ENCODE peak calls at places on chromosome 16, in eight cellular contexts. M, F, L, S, Q, P, X and J are unnamed samples.

GRCh38 chr16:55392701-55393100 is 68.7 kb downstream of the IRX6 start:
- DNase-seq in M (no peak), F (no peak), L (no peak), S (no peak), Q (no peak), P (no peak), X (no peak), J (no peak)

GRCh38 chr16:48478418-48478817 is 93.2 kb upstream of the SIAH1 start:
- DNase-seq in M (no peak), F (no peak), L (no peak), S (no peak), Q (no peak), P (no peak), X (no peak), J (no peak)

GRCh38 chr16:81366316-81366932 is 51.7 kb downstream of the GAN start:
- DNase-seq in M (no peak), F (no peak), L (peak), S (no peak), Q (no peak), P (peak), X (no peak), J (peak)

GRCh38 chr16:53882310-53882709 is 178.4 kb downstream of the FTO start:
- DNase-seq in M (no peak), F (no peak), L (no peak), S (no peak), Q (no peak), P (no peak), X (no peak), J (no peak)

GRCh38 chr16:19396555-19397011 is 21.1 kb upstream of the TMC5 start:
- DNase-seq in M (no peak), F (no peak), L (no peak), S (peak), Q (no peak), P (no peak), X (no peak), J (no peak)

GRCh38 chr16:2874032-2874431 is 9.0 kb upstream of the FLYWCH2 start:
- DNase-seq in M (no peak), F (no peak), L (no peak), S (no peak), Q (no peak), P (no peak), X (no peak), J (no peak)

GRCh38 chr16:12568438-12568837 is 235.2 kb downstream of the CPPED1 start:
- DNase-seq in M (no peak), F (no peak), L (no peak), S (no peak), Q (no peak), P (no peak), X (no peak), J (no peak)

GRCh38 chr16:1180772-1181714 is 28.1 kb downstream of the CACNA1H start:
- DNase-seq in M (no peak), F (no peak), L (no peak), S (no peak), Q (no peak), P (no peak), X (no peak), J (no peak)

GRCh38 chr16:78919852-78920251 is 680.7 kb downstream of the MAF start:
- DNase-seq in M (no peak), F (no peak), L (no peak), S (no peak), Q (no peak), P (no peak), X (no peak), J (no peak)

GRCh38 chr16:50270510-50271147 is 4.3 kb downstream of the ADCY7 start:
- DNase-seq in M (no peak), F (no peak), L (no peak), S (no peak), Q (no peak), P (no peak), X (peak), J (no peak)

GRCh38 chr16:22055881-22056280 is 36.5 kb upstream of the VWA3A start:
- DNase-seq in M (no peak), F (no peak), L (no peak), S (no peak), Q (no peak), P (no peak), X (no peak), J (no peak)
- TF ChIP-seq CTCF in M (no peak), F (no peak), L (no peak), S (no peak), Q (peak), P (no peak), X (no peak), J (no peak)

GRCh38 chr16:30052671-30053372 is 12.7 kb upstream of the ALDOA start:
- DNase-seq in M (peak), F (peak), L (peak), S (peak), Q (peak), P (peak), X (peak), J (peak)

GRCh38 chr16:30053376-30054015 is 12.1 kb upstream of the ALDOA start:
- DNase-seq in M (no peak), F (no peak), L (no peak), S (no peak), Q (no peak), P (no peak), X (no peak), J (no peak)

GRCh38 chr16:30046588-30046987 is 15.5 kb upstream of the TLCD3B start:
- DNase-seq in M (no peak), F (no peak), L (no peak), S (no peak), Q (no peak), P (no peak), X (no peak), J (no peak)

GRCh38 chr16:30051518-30051917 is 14.0 kb upstream of the ALDOA start:
- DNase-seq in M (no peak), F (no peak), L (no peak), S (no peak), Q (no peak), P (peak), X (no peak), J (no peak)

DNA sequence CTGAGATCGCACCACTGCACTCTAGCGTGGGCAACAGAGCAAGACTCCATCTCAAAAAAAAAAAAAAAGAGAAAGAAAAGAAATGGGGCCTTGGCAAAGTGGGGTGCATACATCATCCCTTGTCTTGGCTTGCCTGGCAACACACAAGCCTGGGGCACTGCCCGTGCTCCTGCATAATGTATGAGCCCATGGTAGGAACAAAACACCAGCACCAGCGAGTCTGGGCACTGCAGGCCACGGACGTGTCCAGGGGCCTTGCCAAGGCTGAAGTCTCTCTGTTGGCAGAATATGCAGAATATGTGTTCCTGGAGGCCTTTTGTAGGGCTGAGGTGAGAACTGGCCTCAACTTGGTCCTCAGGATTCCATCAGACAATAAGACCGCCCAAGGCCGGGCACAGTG is 15.7 kb upstream of the ALDOA start:
- DNase-seq in M (no peak), F (no peak), L (no peak), S (no peak), Q (no peak), P (no peak), X (no peak), J (no peak)
- TF ChIP-seq CTCF in M (no peak), F (no peak), L (no peak), S (no peak), Q (no peak), P (no peak), X (no peak), J (no peak)

DNA sequence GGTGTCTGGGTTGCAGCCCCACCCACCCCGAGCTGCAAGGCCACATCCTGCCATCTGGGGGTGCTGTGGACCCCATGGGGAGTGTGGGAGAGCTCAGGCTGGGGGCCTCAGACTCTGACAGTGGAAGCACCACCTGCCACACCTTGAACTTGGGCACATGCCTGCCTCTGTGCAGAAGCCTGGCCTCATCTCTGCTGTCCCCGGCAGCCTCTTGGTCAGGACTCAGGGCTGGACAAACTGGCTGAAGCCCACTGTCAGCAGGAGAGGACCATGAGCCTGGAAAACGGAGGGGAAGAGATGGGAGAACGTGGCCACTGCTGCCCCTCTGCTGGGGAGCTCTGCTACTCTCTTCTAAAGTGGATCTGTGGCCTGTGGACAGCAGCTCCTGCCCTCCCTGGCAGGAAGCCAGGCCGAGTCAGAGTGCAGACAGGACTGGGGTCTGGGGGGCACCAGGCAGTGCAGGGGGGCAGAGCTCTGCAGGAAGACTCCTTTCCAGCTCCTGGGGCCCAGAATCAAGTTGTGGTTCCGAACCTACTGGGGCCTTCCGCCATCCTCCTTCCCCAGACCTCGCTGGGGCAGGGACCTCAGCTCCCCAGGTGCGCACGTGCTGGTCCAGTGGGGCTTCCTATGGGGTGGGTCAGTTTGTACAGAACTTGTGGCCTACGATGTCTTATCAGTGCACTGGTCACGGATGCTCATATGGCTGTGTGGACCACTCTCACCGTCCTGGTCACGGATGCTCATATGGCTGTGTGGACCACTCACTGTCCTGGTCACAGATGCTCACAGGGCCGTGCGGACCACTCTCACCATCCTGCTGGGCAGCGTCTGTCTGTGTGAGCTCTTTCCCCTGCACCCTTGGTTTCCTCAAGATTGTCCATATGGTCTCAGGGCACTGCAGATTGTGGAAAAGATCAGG is 207.7 kb downstream of the LAT start:
- DNase-seq in M (peak), F (peak), L (no peak), S (no peak), Q (peak), P (no peak), X (peak), J (no peak)
- TF ChIP-seq CTCF in M (no peak), F (no peak), L (peak), S (no peak), Q (no peak), P (peak), X (peak), J (no peak)

GRCh38 chr16:57998992-57999365 is 1.5 kb downstream of the ZNF319 start:
- DNase-seq in M (no peak), F (no peak), L (no peak), S (no peak), Q (no peak), P (no peak), X (peak), J (no peak)
- TF ChIP-seq CTCF in M (no peak), F (no peak), L (no peak), S (no peak), Q (no peak), P (no peak), X (no peak), J (no peak)

GRCh38 chr16:88971371-88972097 is 5.5 kb downstream of the CBFA2T3 start:
- DNase-seq in M (no peak), F (no peak), L (peak), S (no peak), Q (no peak), P (no peak), X (no peak), J (peak)

GRCh38 chr16:88974080-88974479 is 2.9 kb downstream of the CBFA2T3 start:
- DNase-seq in M (no peak), F (no peak), L (no peak), S (no peak), Q (no peak), P (no peak), X (no peak), J (no peak)

GRCh38 chr16:88973415-88974050 is 3.5 kb downstream of the CBFA2T3 start:
- DNase-seq in M (no peak), F (no peak), L (no peak), S (no peak), Q (no peak), P (no peak), X (no peak), J (no peak)

GRCh38 chr16:88972349-88972748 is 4.7 kb downstream of the CBFA2T3 start:
- DNase-seq in M (no peak), F (no peak), L (no peak), S (no peak), Q (no peak), P (no peak), X (no peak), J (no peak)

DNA sequence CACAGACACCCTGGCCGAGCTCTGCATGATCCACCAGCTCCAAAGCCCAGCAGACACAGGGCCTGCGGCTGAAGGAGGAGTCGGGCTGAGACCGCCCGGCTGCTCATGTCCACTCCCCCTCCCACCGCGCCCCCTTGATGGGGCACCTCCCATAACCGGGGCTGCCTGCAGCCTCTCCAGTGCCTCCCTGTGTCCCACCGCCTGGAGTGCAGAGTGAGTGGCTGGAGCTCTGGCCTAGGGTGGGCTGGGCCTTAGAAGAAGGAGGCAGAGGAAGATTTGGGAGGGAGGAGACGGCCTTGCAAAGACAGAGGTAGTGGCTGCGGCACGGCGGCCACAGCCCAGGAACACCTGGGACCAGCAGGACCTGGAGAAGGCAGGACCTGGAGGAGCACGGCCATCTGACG is 4.0 kb downstream of the CBFA2T3 start:
- DNase-seq in M (no peak), F (no peak), L (peak), S (no peak), Q (no peak), P (no peak), X (no peak), J (no peak)
- TF ChIP-seq CTCF in M (no peak), F (no peak), L (no peak), S (no peak), Q (no peak), P (no peak), X (no peak), J (no peak)